ENCODE peak calls at places on chromosomes 12 and 14, in six cellular contexts. Q, O, M, Z, B and H are unnamed samples.

GRCh38 chr14:106228541-106229158 is 702.3 kb downstream of the TMEM121 start:
- DNase-seq in Z (no peak), Q (no peak), O (no peak), M (no peak), B (no peak), H (no peak)

GRCh38 chr12:82740-83139 is 16.2 kb downstream of the IQSEC3 start:
- DNase-seq in Q (no peak), M (no peak), B (no peak), Z (no peak), O (no peak), H (no peak)

GRCh38 chr14:88005050-88005481 is at the start of gene GPR65:
- DNase-seq in B (no peak), O (peak), M (no peak), Z (no peak), Q (no peak), H (no peak)

GRCh38 chr12:13307143-13307831 is 110.8 kb downstream of the EMP1 start:
- DNase-seq in O (peak), B (no peak), Q (no peak), M (no peak), Z (no peak), H (no peak)

GRCh38 chr14:93949511-93950075 is 22.4 kb downstream of the FAM181A start:
- DNase-seq in Z (no peak), B (no peak), M (no peak), O (no peak), Q (peak), H (no peak)

GRCh38 chr12:53056296-53056695 is 6.4 kb downstream of the TNS2 start:
- DNase-seq in Q (no peak), O (no peak), M (no peak), Z (no peak), B (no peak), H (no peak)

GRCh38 chr12:1351926-1352325 is 242.5 kb downstream of the FBXL14 start:
- DNase-seq in Q (peak), Z (no peak), O (no peak), M (no peak), B (peak), H (no peak)

GRCh38 chr12:132174015-132174660 is 29.9 kb downstream of the NOC4L start:
- DNase-seq in O (no peak), B (no peak), M (no peak), Q (no peak), Z (no peak), H (no peak)

GRCh38 chr14:32708134-32708533 is 230.5 kb upstream of the NPAS3 start:
- DNase-seq in O (no peak), Z (no peak), Q (no peak), M (no peak), B (no peak), H (no peak)

GRCh38 chr12:130437555-130438242 is 100.0 kb downstream of the PIWIL1 start:
- DNase-seq in B (no peak), M (no peak), Q (no peak), Z (no peak), O (no peak), H (no peak)

GRCh38 chr12:130970165-130970907 is 16.6 kb downstream of the ADGRD1 start:
- DNase-seq in O (no peak), Z (no peak), M (no peak), Q (no peak), B (no peak), H (no peak)

GRCh38 chr14:65387171-65387570 is 25.4 kb upstream of the FUT8 start:
- DNase-seq in Q (no peak), M (no peak), B (no peak), Z (no peak), O (no peak), H (no peak)

GRCh38 chr14:81401420-81402122 is 1.4 kb upstream of the STON2 start:
- DNase-seq in B (peak), Q (peak), O (peak), Z (peak), M (no peak), H (no peak)

GRCh38 chr12:39723831-39724230 is 104.2 kb upstream of the ABCD2 start:
- DNase-seq in Z (no peak), B (no peak), O (peak), M (no peak), Q (no peak), H (no peak)

DNA sequence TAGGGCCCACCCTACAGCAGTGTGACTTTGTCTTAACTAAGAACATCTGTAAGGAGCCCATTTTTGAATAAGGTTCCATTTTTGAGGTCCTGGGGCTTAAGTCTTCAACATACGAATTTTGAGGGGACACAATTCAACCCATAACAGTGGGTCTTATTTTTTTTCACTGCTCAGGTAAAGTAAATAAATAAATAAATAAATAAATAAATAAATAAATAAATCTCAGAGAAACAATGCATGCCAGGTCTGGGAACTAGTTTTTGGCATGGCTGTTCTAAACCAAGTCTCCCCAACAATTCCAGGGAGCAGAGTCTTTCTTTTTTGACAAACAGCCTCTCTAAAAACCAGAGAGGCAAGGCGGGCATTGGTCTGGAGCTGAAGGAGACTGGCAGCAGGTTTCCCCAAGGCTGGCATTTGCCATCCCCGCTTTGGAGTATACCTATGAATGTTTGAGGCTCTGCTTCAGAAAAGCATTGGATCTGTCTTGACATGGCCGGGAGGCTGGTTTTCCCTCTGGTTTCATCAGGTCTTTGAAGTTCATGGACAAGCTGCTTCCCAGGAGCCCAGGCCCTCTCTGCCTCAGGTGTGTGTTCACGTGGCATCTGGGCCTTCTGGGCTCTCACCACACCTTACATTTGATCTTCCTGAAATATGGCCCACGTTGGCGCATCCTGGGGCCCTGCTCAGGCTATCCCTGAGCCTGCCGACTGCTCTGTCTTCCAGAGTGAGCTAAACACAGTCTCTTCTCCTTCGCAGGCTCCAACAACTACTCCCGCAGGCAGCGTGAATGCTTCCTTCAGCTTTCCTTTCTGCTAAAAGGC is 545.2 kb downstream of the BCL11B start:
- DNase-seq in B (no peak), Z (no peak), Q (no peak), O (no peak), M (no peak), H (no peak)
- TF ChIP-seq CTCF in B (no peak), Z (no peak), Q (no peak), O (no peak), M (no peak), H (no peak)

DNA sequence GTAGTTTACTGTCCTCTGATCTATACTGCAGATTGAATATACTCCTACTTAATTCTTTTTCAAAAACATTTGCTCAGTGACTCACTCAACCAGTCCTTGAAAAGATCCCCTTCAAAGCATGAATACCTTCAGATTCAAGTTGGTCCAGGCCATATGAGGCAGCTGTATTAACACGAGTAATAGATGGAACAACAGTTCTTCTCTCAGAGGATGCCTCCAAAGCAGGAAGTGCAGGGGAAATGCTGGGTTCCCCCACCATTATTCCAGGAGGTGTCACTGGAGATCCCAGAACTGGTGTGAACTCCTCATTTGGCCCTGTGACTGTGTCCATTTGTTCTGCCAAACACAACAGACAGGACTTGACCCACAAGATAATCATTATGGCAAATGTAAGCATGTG is 20.6 kb downstream of the ARMH4 start:
- DNase-seq in Q (peak), B (no peak), M (no peak), O (peak), Z (no peak), H (no peak)
- TF ChIP-seq CTCF in Q (no peak), B (no peak), M (no peak), O (no peak), Z (no peak), H (no peak)

GRCh38 chr14:20441466-20441865 is 5.5 kb upstream of the KLHL33 start:
- DNase-seq in O (no peak), M (no peak), Z (no peak), B (no peak), Q (no peak), H (no peak)

GRCh38 chr14:20440465-20440864 is 4.5 kb upstream of the KLHL33 start:
- DNase-seq in O (no peak), B (no peak), Q (no peak), Z (no peak), M (no peak), H (no peak)

GRCh38 chr14:20438664-20439063 is 2.7 kb upstream of the KLHL33 start:
- DNase-seq in B (no peak), Q (no peak), M (no peak), O (no peak), Z (no peak), H (no peak)

GRCh38 chr14:20436363-20436755 is 393 bp upstream of the KLHL33 start:
- DNase-seq in Q (peak), O (peak), Z (no peak), B (peak), M (no peak), H (no peak)

GRCh38 chr14:20440882-20441281 is 4.9 kb upstream of the KLHL33 start:
- DNase-seq in Z (no peak), Q (peak), O (peak), B (no peak), M (no peak), H (no peak)
- TF ChIP-seq CTCF in Z (no peak), Q (no peak), O (no peak), B (no peak), M (no peak), H (no peak)

GRCh38 chr14:68312884-68313725 is 479.8 kb downstream of the ZFP36L1 start:
- DNase-seq in Z (no peak), Q (no peak), O (no peak), M (no peak), B (no peak), H (no peak)
- TF ChIP-seq CTCF in Z (no peak), Q (no peak), O (no peak), M (no peak), B (no peak), H (no peak)

DNA sequence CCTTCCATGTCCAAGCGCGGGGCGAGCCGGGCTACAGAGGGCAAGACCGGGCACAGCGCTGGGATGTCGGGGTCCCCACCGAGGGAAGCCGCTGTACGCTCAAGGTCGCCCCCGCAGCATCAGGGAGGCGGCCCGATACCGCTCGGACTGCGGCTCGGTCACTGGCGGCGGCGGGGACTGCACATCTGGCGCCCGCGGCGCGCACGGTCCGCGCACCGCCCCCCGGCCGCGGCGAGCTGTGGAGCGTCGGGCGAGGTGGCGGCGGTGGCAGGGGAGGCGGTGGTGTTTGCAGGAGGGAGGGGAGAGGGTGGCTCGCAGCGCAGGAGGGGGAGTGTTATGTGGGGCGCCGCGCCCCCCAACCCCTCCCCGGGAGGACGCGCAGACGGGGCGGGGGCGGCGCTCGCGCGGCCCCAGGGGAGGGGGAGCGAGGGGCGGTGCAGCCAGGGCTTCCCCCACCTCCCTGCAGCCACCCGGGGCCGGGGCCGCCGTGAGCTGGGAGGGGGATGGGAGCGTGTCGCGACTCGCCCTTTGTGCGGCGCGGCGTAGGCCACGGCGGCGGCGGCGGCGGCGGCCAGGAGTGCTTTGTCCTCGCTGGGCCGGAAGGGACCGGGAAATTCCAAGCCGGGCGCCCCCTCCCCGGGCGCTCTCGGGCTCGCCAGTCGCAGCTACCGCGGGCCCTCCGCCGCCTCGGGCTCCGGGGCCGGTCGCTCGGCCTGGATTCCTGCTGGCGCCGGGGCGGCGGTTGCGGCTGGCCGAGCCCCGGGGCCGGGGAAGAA is at the start of gene NUAK1:
- DNase-seq in M (peak), O (no peak), Z (no peak), Q (peak), B (peak), H (no peak)
- TF ChIP-seq CTCF in M (no peak), O (no peak), Z (no peak), Q (no peak), B (peak), H (peak)

GRCh38 chr14:23370221-23370620 is 2.4 kb upstream of the IL25 start:
- DNase-seq in Z (no peak), M (no peak), O (no peak), B (no peak), Q (no peak), H (no peak)
- TF ChIP-seq CTCF in Z (no peak), M (no peak), O (no peak), B (no peak), Q (no peak), H (no peak)

GRCh38 chr14:24237463-24237955 is 4.8 kb downstream of the GMPR2 start:
- DNase-seq in M (no peak), Z (no peak), O (peak), B (no peak), Q (no peak), H (no peak)
- TF ChIP-seq CTCF in M (no peak), Z (no peak), O (no peak), B (peak), Q (no peak), H (no peak)

DNA sequence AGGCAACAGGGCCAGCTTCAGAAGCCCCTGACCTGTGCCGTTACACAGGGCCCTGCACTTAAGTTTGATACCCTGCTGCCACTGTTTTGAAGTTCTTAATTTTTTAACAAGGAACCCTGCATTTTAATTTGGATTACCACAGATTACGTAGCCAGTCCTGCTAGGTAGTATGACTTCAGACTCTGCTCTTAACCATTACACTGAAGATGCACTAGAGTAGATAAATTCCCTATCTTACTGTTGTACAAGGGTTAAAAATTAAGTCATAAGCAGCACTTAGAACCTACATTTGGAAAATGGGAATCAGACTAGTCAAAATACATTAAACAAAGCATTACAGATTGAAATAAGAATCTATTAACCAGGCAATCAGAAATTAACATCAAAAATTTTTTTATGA is 2.3 kb downstream of the GNPNAT1 start:
- DNase-seq in Z (no peak), M (no peak), B (no peak), O (no peak), Q (no peak), H (no peak)
- TF ChIP-seq CTCF in Z (no peak), M (no peak), B (no peak), O (no peak), Q (no peak), H (no peak)

GRCh38 chr14:82641050-82641540 is 1107.4 kb upstream of the SEL1L start:
- DNase-seq in M (no peak), B (no peak), Q (no peak), O (peak), Z (no peak), H (no peak)
- TF ChIP-seq CTCF in M (no peak), B (no peak), Q (no peak), O (no peak), Z (no peak), H (no peak)

DNA sequence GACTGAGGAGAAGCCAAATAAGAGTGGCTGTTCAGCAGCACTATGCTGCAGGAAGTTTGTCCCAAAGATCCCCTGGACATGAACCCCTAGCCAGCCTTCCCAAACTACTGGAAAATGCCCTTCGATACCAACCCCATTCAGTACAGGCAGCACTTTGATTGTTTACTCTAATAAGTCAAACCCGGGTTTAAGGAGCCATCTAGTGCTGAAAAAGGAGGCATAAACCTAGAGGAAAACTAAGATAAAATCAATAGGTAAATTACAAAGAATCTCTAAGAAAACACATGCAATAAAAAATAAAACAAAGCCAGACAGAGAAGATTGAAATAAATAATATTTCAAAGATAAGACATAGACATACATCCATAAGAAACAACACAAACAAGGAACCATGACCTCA is 771.6 kb downstream of the RPS29 start:
- DNase-seq in Q (no peak), M (no peak), O (no peak), B (no peak), Z (no peak), H (no peak)
- TF ChIP-seq CTCF in Q (no peak), M (no peak), O (no peak), B (no peak), Z (no peak), H (no peak)